ENCODE peak calls at places on chromosomes 11 and 22, in six cellular contexts. One of them, this sample, is unnamed.

GRCh38 chr11:47606731-47607130 is 12.5 kb upstream of the C1QTNF4 start:
- DNase-seq in GM12878: no peak
- DNase-seq in H1: no peak
- DNase-seq in GM12891: no peak
- DNase-seq in HepG2: no peak
- DNase-seq in K562: no peak
- DNase-seq in this sample: no peak

GRCh38 chr22:50307891-50308596 is 598 bp upstream of the PLXNB2 start:
- DNase-seq in H1: no peak
- DNase-seq in GM12891: no peak
- DNase-seq in GM12878: no peak
- DNase-seq in K562: no peak
- DNase-seq in HepG2: no peak
- DNase-seq in this sample: no peak

GRCh38 chr11:22130462-22131053 is 62.3 kb upstream of the ANO5 start:
- DNase-seq in K562: no peak
- DNase-seq in GM12878: no peak
- DNase-seq in GM12891: no peak
- DNase-seq in H1: peak; percentile 49
- DNase-seq in HepG2: no peak
- DNase-seq in this sample: no peak

GRCh38 chr11:131295986-131296385 is 74.4 kb upstream of the NTM start:
- DNase-seq in HepG2: no peak
- DNase-seq in K562: no peak
- DNase-seq in GM12891: no peak
- DNase-seq in H1: no peak
- DNase-seq in GM12878: no peak
- DNase-seq in this sample: no peak

GRCh38 chr11:7617032-7617431 is 56.3 kb downstream of the CYB5R2 start:
- DNase-seq in HepG2: no peak
- DNase-seq in H1: no peak
- DNase-seq in K562: no peak
- DNase-seq in GM12878: no peak
- DNase-seq in GM12891: no peak
- DNase-seq in this sample: no peak

GRCh38 chr22:41530612-41531421 is 13.5 kb downstream of the POLR3H start:
- DNase-seq in H1: no peak
- DNase-seq in HepG2: no peak
- DNase-seq in GM12891: no peak
- DNase-seq in K562: no peak
- DNase-seq in GM12878: no peak
- DNase-seq in this sample: no peak

GRCh38 chr22:21650823-21651520 is 8.9 kb downstream of the SDF2L1 start:
- DNase-seq in H1: no peak
- DNase-seq in HepG2: no peak
- DNase-seq in GM12878: no peak
- DNase-seq in K562: no peak
- DNase-seq in GM12891: no peak
- DNase-seq in this sample: no peak

GRCh38 chr11:12534549-12534948 is 139.7 kb upstream of the TEAD1 start:
- DNase-seq in H1: no peak
- DNase-seq in GM12891: no peak
- DNase-seq in K562: no peak
- DNase-seq in GM12878: no peak
- DNase-seq in HepG2: no peak
- DNase-seq in this sample: no peak

GRCh38 chr11:36071917-36072500 is 128.1 kb downstream of the LDLRAD3 start:
- DNase-seq in K562: no peak
- DNase-seq in GM12878: no peak
- DNase-seq in GM12891: no peak
- DNase-seq in HepG2: no peak
- DNase-seq in H1: no peak
- DNase-seq in this sample: no peak

GRCh38 chr11:117202386-117203068 is 3.4 kb downstream of the TAGLN start:
- DNase-seq in K562: no peak
- DNase-seq in H1: no peak
- DNase-seq in GM12891: no peak
- DNase-seq in GM12878: no peak
- DNase-seq in HepG2: no peak
- DNase-seq in this sample: no peak

GRCh38 chr11:78037825-78038620 is 14.9 kb upstream of the KCTD14 start:
- DNase-seq in HepG2: no peak
- DNase-seq in K562: no peak
- DNase-seq in H1: no peak
- DNase-seq in GM12878: no peak
- DNase-seq in GM12891: no peak
- DNase-seq in this sample: no peak

GRCh38 chr11:78036313-78036712 is 13.2 kb upstream of the KCTD14 start:
- DNase-seq in H1: no peak
- DNase-seq in GM12878: no peak
- DNase-seq in HepG2: no peak
- DNase-seq in GM12891: no peak
- DNase-seq in K562: no peak
- DNase-seq in this sample: no peak

GRCh38 chr11:78039391-78039918 is 16.4 kb upstream of the KCTD14 start:
- DNase-seq in GM12878: no peak
- DNase-seq in H1: no peak
- DNase-seq in K562: no peak
- DNase-seq in HepG2: no peak
- DNase-seq in GM12891: no peak
- DNase-seq in this sample: no peak

GRCh38 chr11:78038697-78039313 is 15.7 kb upstream of the KCTD14 start:
- DNase-seq in HepG2: peak; percentile 90
- DNase-seq in GM12891: no peak
- DNase-seq in H1: no peak
- DNase-seq in GM12878: no peak
- DNase-seq in K562: no peak
- DNase-seq in this sample: no peak

GRCh38 chr11:78037056-78037455 is 14.0 kb upstream of the KCTD14 start:
- DNase-seq in HepG2: peak; percentile 58
- DNase-seq in K562: no peak
- DNase-seq in GM12891: no peak
- DNase-seq in GM12878: no peak
- DNase-seq in H1: no peak
- DNase-seq in this sample: no peak
- TF ChIP-seq TAF1 in HepG2: peak; percentile 20
- TF ChIP-seq TAF1 in K562: no peak
- TF ChIP-seq TAF1 in GM12891: no peak
- TF ChIP-seq TAF1 in GM12878: no peak
- TF ChIP-seq TAF1 in H1: no peak
- TF ChIP-seq TAF1 in this sample: no peak

GRCh38 chr11:45651841-45652745 is 13.3 kb downstream of the CHST1 start:
- DNase-seq in HepG2: no peak
- DNase-seq in GM12878: no peak
- DNase-seq in H1: peak; percentile 40
- DNase-seq in K562: no peak
- DNase-seq in GM12891: no peak
- DNase-seq in this sample: no peak

GRCh38 chr11:45652781-45653180 is 12.6 kb downstream of the CHST1 start:
- DNase-seq in H1: peak; percentile 28
- DNase-seq in GM12891: no peak
- DNase-seq in K562: no peak
- DNase-seq in HepG2: no peak
- DNase-seq in GM12878: no peak
- DNase-seq in this sample: no peak

GRCh38 chr11:45654741-45655283 is 10.6 kb downstream of the CHST1 start:
- DNase-seq in H1: no peak
- DNase-seq in GM12891: no peak
- DNase-seq in K562: no peak
- DNase-seq in HepG2: no peak
- DNase-seq in GM12878: no peak
- DNase-seq in this sample: no peak

GRCh38 chr11:45654242-45654641 is 11.2 kb downstream of the CHST1 start:
- DNase-seq in GM12891: no peak
- DNase-seq in K562: no peak
- DNase-seq in GM12878: no peak
- DNase-seq in H1: peak; percentile 32
- DNase-seq in HepG2: no peak
- DNase-seq in this sample: no peak

DNA sequence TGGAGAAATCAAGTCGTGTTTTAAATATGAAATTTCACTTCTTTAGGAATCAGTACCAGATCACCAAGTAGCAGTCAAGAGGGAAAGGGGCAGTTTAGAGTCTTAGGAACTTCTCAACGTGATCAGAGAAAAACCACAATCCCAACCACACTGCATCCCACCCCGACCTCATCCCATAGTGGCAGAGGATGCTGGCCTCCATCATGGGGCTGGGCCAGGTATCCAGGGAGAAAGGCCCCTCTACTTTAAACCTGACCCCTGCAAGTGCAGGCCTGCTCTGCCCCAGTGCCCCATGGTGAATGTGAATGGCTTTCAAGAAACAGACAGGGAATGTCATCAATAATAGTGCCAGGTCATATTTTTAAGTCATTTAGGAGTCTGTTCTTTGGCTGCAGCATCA is 12.1 kb downstream of the CHST1 start:
- DNase-seq in GM12891: no peak
- DNase-seq in HepG2: no peak
- DNase-seq in H1: peak; percentile 7
- DNase-seq in K562: no peak
- DNase-seq in GM12878: no peak
- DNase-seq in this sample: no peak
- TF ChIP-seq POLR2AphosphoS5 in GM12891: no peak
- TF ChIP-seq POLR2AphosphoS5 in HepG2: no peak
- TF ChIP-seq POLR2AphosphoS5 in H1: no peak
- TF ChIP-seq POLR2AphosphoS5 in K562: no peak
- TF ChIP-seq POLR2AphosphoS5 in GM12878: no peak
- TF ChIP-seq POLR2AphosphoS5 in this sample: no peak

GRCh38 chr11:65892661-65893317 is 2.3 kb downstream of the CCDC85B start:
- DNase-seq in GM12878: no peak
- DNase-seq in HepG2: no peak
- DNase-seq in H1: no peak
- DNase-seq in K562: no peak
- DNase-seq in GM12891: no peak
- DNase-seq in this sample: no peak

GRCh38 chr11:65890324-65891179 is at the start of gene CCDC85B:
- DNase-seq in K562: peak; percentile 97
- DNase-seq in GM12891: peak; percentile 86
- DNase-seq in GM12878: peak; percentile 77
- DNase-seq in H1: peak; percentile 95
- DNase-seq in HepG2: peak; percentile 84
- DNase-seq in this sample: peak; percentile 91

GRCh38 chr11:65888163-65888814 is at the start of gene FIBP:
- DNase-seq in GM12891: peak; percentile 97
- DNase-seq in H1: peak; percentile 98
- DNase-seq in GM12878: peak; percentile 83
- DNase-seq in HepG2: peak; percentile 90
- DNase-seq in K562: peak; percentile 98
- DNase-seq in this sample: peak; percentile 99

GRCh38 chr11:65894034-65894591 is 3.6 kb downstream of the CCDC85B start:
- DNase-seq in K562: no peak
- DNase-seq in HepG2: no peak
- DNase-seq in GM12878: no peak
- DNase-seq in GM12891: no peak
- DNase-seq in H1: no peak
- DNase-seq in this sample: no peak

GRCh38 chr11:65891180-65892136 is 985 bp downstream of the CCDC85B start:
- DNase-seq in GM12878: no peak
- DNase-seq in GM12891: no peak
- DNase-seq in HepG2: peak; percentile 78
- DNase-seq in K562: peak; percentile 73
- DNase-seq in H1: peak; percentile 72
- DNase-seq in this sample: no peak
- TF ChIP-seq POLR2A in GM12878: peak; percentile 40
- TF ChIP-seq POLR2A in GM12891: no peak
- TF ChIP-seq POLR2A in HepG2: no peak
- TF ChIP-seq POLR2A in K562: peak; percentile 76
- TF ChIP-seq POLR2A in H1: no peak
- TF ChIP-seq POLR2A in this sample: peak; percentile 22

DNA sequence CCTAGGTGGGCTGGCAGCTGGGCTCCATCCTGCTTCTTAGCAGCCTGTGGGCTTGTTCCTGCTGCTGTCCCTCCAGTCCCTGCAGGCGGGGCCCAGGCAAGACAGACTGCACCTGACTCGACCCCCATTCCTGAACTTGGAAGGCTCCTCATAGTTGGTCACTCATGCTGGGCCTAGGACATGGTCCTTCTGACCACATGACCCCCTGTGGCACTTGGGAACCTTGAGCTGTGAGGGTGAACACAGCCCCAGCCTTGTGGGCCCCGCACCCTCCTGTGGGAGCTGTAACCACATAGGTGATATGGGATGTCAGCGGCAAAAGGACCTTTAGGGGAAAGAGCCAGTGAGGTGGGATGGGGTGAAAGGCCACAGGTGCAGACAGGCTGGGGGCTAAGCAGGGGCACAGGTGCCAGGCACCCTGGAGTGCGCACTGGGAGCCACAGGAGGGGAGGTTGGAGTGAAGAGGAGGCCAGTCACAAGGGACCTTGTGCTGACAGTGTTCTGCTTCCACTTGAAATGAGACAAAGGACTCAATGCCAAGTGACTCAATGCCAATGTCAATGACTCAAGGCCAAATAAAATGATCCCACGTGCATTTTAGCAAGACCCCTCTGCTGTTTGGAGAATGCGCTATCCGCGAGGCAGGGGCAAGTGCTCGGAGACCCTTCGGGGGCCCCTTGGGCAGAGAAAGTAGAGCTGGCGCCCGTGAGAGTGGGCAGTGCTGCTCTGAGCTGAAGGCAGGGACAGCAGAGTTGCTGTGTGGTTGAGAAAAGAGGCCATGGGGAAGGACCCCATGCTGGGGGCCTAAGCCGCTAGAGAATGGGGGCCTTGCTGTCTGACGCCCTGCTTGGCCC is 90.7 kb downstream of the MORC2 start:
- DNase-seq in H1: no peak
- DNase-seq in GM12878: no peak
- DNase-seq in HepG2: no peak
- DNase-seq in K562: no peak
- DNase-seq in GM12891: no peak
- DNase-seq in this sample: no peak
- TF ChIP-seq TAF1 in H1: no peak
- TF ChIP-seq TAF1 in GM12878: no peak
- TF ChIP-seq TAF1 in HepG2: no peak
- TF ChIP-seq TAF1 in K562: no peak
- TF ChIP-seq TAF1 in GM12891: no peak
- TF ChIP-seq TAF1 in this sample: no peak

GRCh38 chr11:76752321-76753175 is 30.6 kb upstream of the TSKU start:
- DNase-seq in K562: no peak
- DNase-seq in GM12878: no peak
- DNase-seq in GM12891: no peak
- DNase-seq in H1: no peak
- DNase-seq in HepG2: no peak
- DNase-seq in this sample: no peak
- TF ChIP-seq POLR2AphosphoS5 in K562: no peak
- TF ChIP-seq POLR2AphosphoS5 in GM12878: no peak
- TF ChIP-seq POLR2AphosphoS5 in GM12891: no peak
- TF ChIP-seq POLR2AphosphoS5 in H1: no peak
- TF ChIP-seq POLR2AphosphoS5 in HepG2: no peak
- TF ChIP-seq POLR2AphosphoS5 in this sample: no peak

This sample was measured in GM12892.